ENCODE peak calls at places on chromosomes 5 and 9, in four cellular contexts. One of them, this sample, is unnamed.

GRCh38 chr9:127661342-127661741 is 45.4 kb upstream of the CFAP157 start:
- DNase-seq in cardiac fibroblast: peak; percentile 6
- DNase-seq in transverse colon: peak; percentile 27
- DNase-seq in NCI-H2029 treated with DMSO at 0.1 percent for 48 hours: no peak
- DNase-seq in this sample: no peak

GRCh38 chr9:86946712-86947145 is 577 bp downstream of the GAS1 start:
- DNase-seq in cardiac fibroblast: peak; percentile 76
- DNase-seq in transverse colon: peak; percentile 33
- DNase-seq in NCI-H2029 treated with DMSO at 0.1 percent for 48 hours: no peak
- DNase-seq in this sample: no peak

GRCh38 chr5:113047234-113047633 is 70.6 kb downstream of the DCP2 start:
- DNase-seq in cardiac fibroblast: peak; percentile 67
- DNase-seq in transverse colon: no peak
- DNase-seq in NCI-H2029 treated with DMSO at 0.1 percent for 48 hours: no peak
- DNase-seq in this sample: no peak

GRCh38 chr5:151156732-151157402 is 712 bp downstream of the ANXA6 start:
- DNase-seq in cardiac fibroblast: peak; percentile 29
- DNase-seq in transverse colon: no peak
- DNase-seq in NCI-H2029 treated with DMSO at 0.1 percent for 48 hours: no peak
- DNase-seq in this sample: no peak

GRCh38 chr5:166883016-166883415 is 1408.4 kb upstream of the WWC1 start:
- DNase-seq in cardiac fibroblast: no peak
- DNase-seq in transverse colon: no peak
- DNase-seq in NCI-H2029 treated with DMSO at 0.1 percent for 48 hours: no peak
- DNase-seq in this sample: no peak

GRCh38 chr5:163727028-163727427 is 221.6 kb downstream of the MAT2B start:
- DNase-seq in cardiac fibroblast: no peak
- DNase-seq in transverse colon: peak; percentile 19
- DNase-seq in NCI-H2029 treated with DMSO at 0.1 percent for 48 hours: no peak
- DNase-seq in this sample: no peak

GRCh38 chr5:35038891-35039290 is 8.9 kb downstream of the AGXT2 start:
- DNase-seq in cardiac fibroblast: peak; percentile 52
- DNase-seq in transverse colon: no peak
- DNase-seq in NCI-H2029 treated with DMSO at 0.1 percent for 48 hours: no peak
- DNase-seq in this sample: no peak

GRCh38 chr5:14806452-14806851 is 65.1 kb downstream of the ANKH start:
- DNase-seq in cardiac fibroblast: peak; percentile 74
- DNase-seq in transverse colon: no peak
- DNase-seq in NCI-H2029 treated with DMSO at 0.1 percent for 48 hours: no peak
- DNase-seq in this sample: no peak

GRCh38 chr9:134374301-134375010 is 48.2 kb downstream of the RXRA start:
- DNase-seq in cardiac fibroblast: no peak
- DNase-seq in transverse colon: no peak
- DNase-seq in NCI-H2029 treated with DMSO at 0.1 percent for 48 hours: no peak
- DNase-seq in this sample: no peak

GRCh38 chr5:172453986-172454354 is 355 bp downstream of the SH3PXD2B start:
- DNase-seq in cardiac fibroblast: peak; percentile 58
- DNase-seq in transverse colon: peak; percentile 42
- DNase-seq in NCI-H2029 treated with DMSO at 0.1 percent for 48 hours: no peak
- DNase-seq in this sample: no peak

GRCh38 chr5:80210014-80210413 is 45.8 kb downstream of the SERINC5 start:
- DNase-seq in cardiac fibroblast: no peak
- DNase-seq in transverse colon: no peak
- DNase-seq in NCI-H2029 treated with DMSO at 0.1 percent for 48 hours: no peak
- DNase-seq in this sample: no peak

GRCh38 chr9:135761150-135761844 is 59.3 kb downstream of the KCNT1 start:
- DNase-seq in cardiac fibroblast: no peak
- DNase-seq in transverse colon: no peak
- DNase-seq in NCI-H2029 treated with DMSO at 0.1 percent for 48 hours: no peak
- DNase-seq in this sample: no peak

GRCh38 chr5:143445726-143446125 is 42.2 kb upstream of the NR3C1 start:
- DNase-seq in cardiac fibroblast: no peak
- DNase-seq in transverse colon: no peak
- DNase-seq in NCI-H2029 treated with DMSO at 0.1 percent for 48 hours: no peak
- DNase-seq in this sample: no peak

GRCh38 chr5:80181618-80182211 is 74.1 kb downstream of the SERINC5 start:
- DNase-seq in cardiac fibroblast: peak; percentile 41
- DNase-seq in transverse colon: peak; percentile 85
- DNase-seq in NCI-H2029 treated with DMSO at 0.1 percent for 48 hours: peak; percentile 80
- DNase-seq in this sample: no peak

GRCh38 chr5:134029156-134029555 is 24.4 kb upstream of the VDAC1 start:
- DNase-seq in cardiac fibroblast: peak; percentile 71
- DNase-seq in transverse colon: no peak
- DNase-seq in NCI-H2029 treated with DMSO at 0.1 percent for 48 hours: no peak
- DNase-seq in this sample: no peak

GRCh38 chr5:175035882-175036533 is 311.6 kb downstream of the MSX2 start:
- DNase-seq in cardiac fibroblast: no peak
- DNase-seq in transverse colon: no peak
- DNase-seq in NCI-H2029 treated with DMSO at 0.1 percent for 48 hours: no peak
- DNase-seq in this sample: no peak

GRCh38 chr9:34996181-34996904 is 6.8 kb downstream of the DNAJB5 start:
- DNase-seq in cardiac fibroblast: no peak
- DNase-seq in transverse colon: no peak
- DNase-seq in NCI-H2029 treated with DMSO at 0.1 percent for 48 hours: no peak
- DNase-seq in this sample: no peak

GRCh38 chr5:110625376-110625999 is 101.0 kb downstream of the TMEM232 start:
- DNase-seq in cardiac fibroblast: peak; percentile 58
- DNase-seq in transverse colon: no peak
- DNase-seq in NCI-H2029 treated with DMSO at 0.1 percent for 48 hours: peak; percentile 26
- DNase-seq in this sample: no peak

GRCh38 chr9:114616684-114617520 is 5.8 kb downstream of the TMEM268 start:
- DNase-seq in cardiac fibroblast: peak; percentile 30
- DNase-seq in transverse colon: peak; percentile 83
- DNase-seq in NCI-H2029 treated with DMSO at 0.1 percent for 48 hours: peak; percentile 56
- DNase-seq in this sample: no peak

GRCh38 chr9:98287383-98287782 is 31.9 kb upstream of the TBC1D2 start:
- DNase-seq in cardiac fibroblast: peak; percentile 10
- DNase-seq in transverse colon: no peak
- DNase-seq in NCI-H2029 treated with DMSO at 0.1 percent for 48 hours: no peak
- DNase-seq in this sample: no peak

GRCh38 chr9:16031486-16031885 is 478.6 kb downstream of the CCDC171 start:
- DNase-seq in cardiac fibroblast: no peak
- DNase-seq in transverse colon: no peak
- DNase-seq in NCI-H2029 treated with DMSO at 0.1 percent for 48 hours: no peak
- DNase-seq in this sample: no peak

GRCh38 chr5:78553578-78553977 is 95.0 kb downstream of the LHFPL2 start:
- DNase-seq in cardiac fibroblast: no peak
- DNase-seq in transverse colon: no peak
- DNase-seq in NCI-H2029 treated with DMSO at 0.1 percent for 48 hours: no peak
- DNase-seq in this sample: no peak

GRCh38 chr9:36677611-36678010 is 104.9 kb downstream of the MELK start:
- DNase-seq in cardiac fibroblast: no peak
- DNase-seq in transverse colon: no peak
- DNase-seq in NCI-H2029 treated with DMSO at 0.1 percent for 48 hours: no peak
- DNase-seq in this sample: no peak

GRCh38 chr5:95940758-95941682 is 20.6 kb downstream of the ELL2 start:
- DNase-seq in cardiac fibroblast: peak; percentile 36
- DNase-seq in transverse colon: no peak
- DNase-seq in NCI-H2029 treated with DMSO at 0.1 percent for 48 hours: no peak
- DNase-seq in this sample: no peak

GRCh38 chr9:106075991-106076390 is 381.6 kb downstream of the TMEM38B start:
- DNase-seq in cardiac fibroblast: peak; percentile 6
- DNase-seq in transverse colon: no peak
- DNase-seq in NCI-H2029 treated with DMSO at 0.1 percent for 48 hours: no peak
- DNase-seq in this sample: no peak

GRCh38 chr9:117156150-117156688 is 258.6 kb downstream of the ASTN2 start:
- DNase-seq in cardiac fibroblast: no peak
- DNase-seq in transverse colon: no peak
- DNase-seq in NCI-H2029 treated with DMSO at 0.1 percent for 48 hours: no peak
- DNase-seq in this sample: no peak

GRCh38 chr5:136082390-136083193 is 50.1 kb upstream of the SMAD5 start:
- DNase-seq in cardiac fibroblast: peak; percentile 86
- DNase-seq in transverse colon: peak; percentile 63
- DNase-seq in NCI-H2029 treated with DMSO at 0.1 percent for 48 hours: no peak
- DNase-seq in this sample: peak; percentile 64

GRCh38 chr9:130443840-130444492 is 795 bp upstream of the ASS1 start:
- DNase-seq in cardiac fibroblast: peak; percentile 31
- DNase-seq in transverse colon: peak; percentile 32
- DNase-seq in NCI-H2029 treated with DMSO at 0.1 percent for 48 hours: no peak
- DNase-seq in this sample: no peak

GRCh38 chr5:15587941-15588340 is 88.0 kb downstream of the FBXL7 start:
- DNase-seq in cardiac fibroblast: peak; percentile 43
- DNase-seq in transverse colon: no peak
- DNase-seq in NCI-H2029 treated with DMSO at 0.1 percent for 48 hours: no peak
- DNase-seq in this sample: no peak

GRCh38 chr5:109399092-109399759 is 10.5 kb downstream of the PJA2 start:
- DNase-seq in cardiac fibroblast: peak; percentile 78
- DNase-seq in transverse colon: no peak
- DNase-seq in NCI-H2029 treated with DMSO at 0.1 percent for 48 hours: no peak
- DNase-seq in this sample: no peak